ENCODE peak calls at places on chromosomes 6 and 20, in ten cellular contexts. One of them, this sample, is unnamed.
A peak's percentile ranks its signal among the peaks of the same experiment; 100 is the strongest.

GRCh38 chr20:50170549-50171220 is 17.2 kb upstream of the PEDS1 start:
- DNase-seq in stomach: no peak
- DNase-seq in left ventricle myocardium inferior: no peak
- DNase-seq in prostate gland: no peak
- DNase-seq in cardiac muscle cell: no peak
- DNase-seq in heart left ventricle: no peak
- DNase-seq in iPS DF 6.9: no peak
- DNase-seq in keratinocyte: no peak
- DNase-seq in tibial nerve: no peak
- DNase-seq in NT2/D1: no peak
- DNase-seq in this sample: no peak

GRCh38 chr6:40779399-40779798 is 192.2 kb upstream of the LRFN2 start:
- DNase-seq in stomach: no peak
- DNase-seq in left ventricle myocardium inferior: no peak
- DNase-seq in prostate gland: no peak
- DNase-seq in cardiac muscle cell: no peak
- DNase-seq in heart left ventricle: no peak
- DNase-seq in iPS DF 6.9: no peak
- DNase-seq in keratinocyte: peak; percentile 21
- DNase-seq in tibial nerve: no peak
- DNase-seq in NT2/D1: no peak
- DNase-seq in this sample: no peak

GRCh38 chr20:20744170-20744725 is 31.8 kb upstream of the RALGAPA2 start:
- DNase-seq in stomach: no peak
- DNase-seq in left ventricle myocardium inferior: no peak
- DNase-seq in prostate gland: no peak
- DNase-seq in cardiac muscle cell: no peak
- DNase-seq in heart left ventricle: no peak
- DNase-seq in iPS DF 6.9: no peak
- DNase-seq in keratinocyte: no peak
- DNase-seq in tibial nerve: no peak
- DNase-seq in NT2/D1: no peak
- DNase-seq in this sample: no peak

GRCh38 chr20:23163562-23163961 is 77.4 kb upstream of the CD93 start:
- DNase-seq in stomach: no peak
- DNase-seq in left ventricle myocardium inferior: peak; percentile 5
- DNase-seq in prostate gland: no peak
- DNase-seq in cardiac muscle cell: no peak
- DNase-seq in heart left ventricle: no peak
- DNase-seq in iPS DF 6.9: no peak
- DNase-seq in keratinocyte: no peak
- DNase-seq in tibial nerve: peak; percentile 3
- DNase-seq in NT2/D1: no peak
- DNase-seq in this sample: no peak

GRCh38 chr6:45576648-45577624 is 199.2 kb upstream of the SUPT3H start:
- DNase-seq in stomach: no peak
- DNase-seq in left ventricle myocardium inferior: peak; percentile 72
- DNase-seq in prostate gland: no peak
- DNase-seq in cardiac muscle cell: no peak
- DNase-seq in heart left ventricle: peak; percentile 72
- DNase-seq in iPS DF 6.9: no peak
- DNase-seq in keratinocyte: no peak
- DNase-seq in tibial nerve: no peak
- DNase-seq in NT2/D1: no peak
- DNase-seq in this sample: no peak

GRCh38 chr6:2147737-2148448 is 97.5 kb downstream of the GMDS start:
- DNase-seq in stomach: no peak
- DNase-seq in left ventricle myocardium inferior: no peak
- DNase-seq in prostate gland: no peak
- DNase-seq in cardiac muscle cell: peak; percentile 40
- DNase-seq in heart left ventricle: no peak
- DNase-seq in iPS DF 6.9: no peak
- DNase-seq in keratinocyte: no peak
- DNase-seq in tibial nerve: no peak
- DNase-seq in NT2/D1: no peak
- DNase-seq in this sample: no peak

GRCh38 chr6:109713097-109713496 is 22.0 kb downstream of the FIG4 start:
- DNase-seq in stomach: no peak
- DNase-seq in left ventricle myocardium inferior: no peak
- DNase-seq in prostate gland: no peak
- DNase-seq in cardiac muscle cell: no peak
- DNase-seq in heart left ventricle: no peak
- DNase-seq in iPS DF 6.9: no peak
- DNase-seq in keratinocyte: no peak
- DNase-seq in tibial nerve: no peak
- DNase-seq in NT2/D1: no peak
- DNase-seq in this sample: no peak

GRCh38 chr6:108133594-108134179 is 32.1 kb upstream of the NR2E1 start:
- DNase-seq in stomach: peak; percentile 71
- DNase-seq in left ventricle myocardium inferior: peak; percentile 49
- DNase-seq in prostate gland: peak; percentile 62
- DNase-seq in cardiac muscle cell: peak; percentile 79
- DNase-seq in heart left ventricle: peak; percentile 70
- DNase-seq in iPS DF 6.9: no peak
- DNase-seq in keratinocyte: no peak
- DNase-seq in tibial nerve: no peak
- DNase-seq in NT2/D1: peak; percentile 84
- DNase-seq in this sample: peak; percentile 97

GRCh38 chr6:69953491-69953890 is 87.1 kb downstream of the COL19A1 start:
- DNase-seq in stomach: no peak
- DNase-seq in left ventricle myocardium inferior: no peak
- DNase-seq in prostate gland: no peak
- DNase-seq in cardiac muscle cell: no peak
- DNase-seq in heart left ventricle: no peak
- DNase-seq in iPS DF 6.9: no peak
- DNase-seq in keratinocyte: no peak
- DNase-seq in tibial nerve: no peak
- DNase-seq in NT2/D1: no peak
- DNase-seq in this sample: no peak
- H3K36me3 ChIP-seq in stomach: no peaks in the 10 kb centered on the region
- H3K36me3 ChIP-seq in left ventricle myocardium inferior: no peaks in the 10 kb centered on the region
- H3K36me3 ChIP-seq in prostate gland: no peaks in the 10 kb centered on the region
- H3K36me3 ChIP-seq in cardiac muscle cell: no peaks in the 10 kb centered on the region
- H3K36me3 ChIP-seq in heart left ventricle: no peaks in the 10 kb centered on the region
- H3K36me3 ChIP-seq in iPS DF 6.9: no peaks in the 10 kb centered on the region
- H3K36me3 ChIP-seq in keratinocyte: no peaks in the 10 kb centered on the region
- H3K36me3 ChIP-seq in tibial nerve: no peaks in the 10 kb centered on the region
- H3K36me3 ChIP-seq in NT2/D1: no peaks in the 10 kb centered on the region
- H3K36me3 ChIP-seq in this sample: no peaks in the 10 kb centered on the region

GRCh38 chr20:56222201-56222600 is 26.3 kb upstream of the MC3R start:
- DNase-seq in stomach: no peak
- DNase-seq in left ventricle myocardium inferior: no peak
- DNase-seq in prostate gland: no peak
- DNase-seq in cardiac muscle cell: no peak
- DNase-seq in heart left ventricle: no peak
- DNase-seq in iPS DF 6.9: no peak
- DNase-seq in keratinocyte: no peak
- DNase-seq in tibial nerve: no peak
- DNase-seq in NT2/D1: no peak
- DNase-seq in this sample: no peak

GRCh38 chr20:56222945-56223344 is 25.6 kb upstream of the MC3R start:
- DNase-seq in stomach: no peak
- DNase-seq in left ventricle myocardium inferior: no peak
- DNase-seq in prostate gland: peak; percentile 8
- DNase-seq in cardiac muscle cell: no peak
- DNase-seq in heart left ventricle: no peak
- DNase-seq in iPS DF 6.9: no peak
- DNase-seq in keratinocyte: no peak
- DNase-seq in tibial nerve: no peak
- DNase-seq in NT2/D1: no peak
- DNase-seq in this sample: no peak

GRCh38 chr20:56217820-56218219 is 30.7 kb upstream of the MC3R start:
- DNase-seq in stomach: no peak
- DNase-seq in left ventricle myocardium inferior: no peak
- DNase-seq in prostate gland: no peak
- DNase-seq in cardiac muscle cell: no peak
- DNase-seq in heart left ventricle: no peak
- DNase-seq in iPS DF 6.9: no peak
- DNase-seq in keratinocyte: no peak
- DNase-seq in tibial nerve: no peak
- DNase-seq in NT2/D1: peak; percentile 77
- DNase-seq in this sample: peak; percentile 27

DNA sequence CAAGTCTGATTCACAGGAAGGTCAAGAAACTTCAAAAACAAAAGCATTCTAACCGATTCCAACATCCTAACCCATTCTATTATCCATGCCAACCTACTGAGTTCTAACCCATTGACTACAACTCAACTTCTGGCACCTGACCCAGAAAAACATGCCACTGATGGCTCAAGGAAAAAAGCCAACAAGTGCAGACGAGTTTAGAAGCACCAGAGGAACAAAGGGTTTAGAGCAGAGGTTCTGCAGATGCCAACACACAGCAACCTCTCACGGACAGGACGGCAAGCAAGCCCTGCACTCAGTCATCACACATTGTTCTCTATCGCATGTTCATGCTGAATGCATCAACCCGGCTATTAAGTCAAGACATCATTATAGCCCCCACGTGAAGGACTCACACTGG is 25.2 kb upstream of the MC3R start:
- DNase-seq in stomach: no peak
- DNase-seq in left ventricle myocardium inferior: no peak
- DNase-seq in prostate gland: peak; percentile 40
- DNase-seq in cardiac muscle cell: no peak
- DNase-seq in heart left ventricle: no peak
- DNase-seq in iPS DF 6.9: no peak
- DNase-seq in keratinocyte: no peak
- DNase-seq in tibial nerve: no peak
- DNase-seq in NT2/D1: no peak
- DNase-seq in this sample: no peak
- H3K9me3 ChIP-seq in stomach: peaks cover 7% of the 10 kb centered on the region
- H3K9me3 ChIP-seq in left ventricle myocardium inferior: peaks cover 22% of the 10 kb centered on the region
- H3K9me3 ChIP-seq in prostate gland: no peaks in the 10 kb centered on the region
- H3K9me3 ChIP-seq in cardiac muscle cell: no peaks in the 10 kb centered on the region
- H3K9me3 ChIP-seq in heart left ventricle: peaks cover 7% of the 10 kb centered on the region
- H3K9me3 ChIP-seq in iPS DF 6.9: peaks cover 4% of the 10 kb centered on the region
- H3K9me3 ChIP-seq in keratinocyte: peaks cover 7% of the 10 kb centered on the region
- H3K9me3 ChIP-seq in tibial nerve: no peaks in the 10 kb centered on the region
- H3K9me3 ChIP-seq in NT2/D1: peaks cover 50% of the 10 kb centered on the region
- H3K9me3 ChIP-seq in this sample: no peaks in the 10 kb centered on the region

DNA sequence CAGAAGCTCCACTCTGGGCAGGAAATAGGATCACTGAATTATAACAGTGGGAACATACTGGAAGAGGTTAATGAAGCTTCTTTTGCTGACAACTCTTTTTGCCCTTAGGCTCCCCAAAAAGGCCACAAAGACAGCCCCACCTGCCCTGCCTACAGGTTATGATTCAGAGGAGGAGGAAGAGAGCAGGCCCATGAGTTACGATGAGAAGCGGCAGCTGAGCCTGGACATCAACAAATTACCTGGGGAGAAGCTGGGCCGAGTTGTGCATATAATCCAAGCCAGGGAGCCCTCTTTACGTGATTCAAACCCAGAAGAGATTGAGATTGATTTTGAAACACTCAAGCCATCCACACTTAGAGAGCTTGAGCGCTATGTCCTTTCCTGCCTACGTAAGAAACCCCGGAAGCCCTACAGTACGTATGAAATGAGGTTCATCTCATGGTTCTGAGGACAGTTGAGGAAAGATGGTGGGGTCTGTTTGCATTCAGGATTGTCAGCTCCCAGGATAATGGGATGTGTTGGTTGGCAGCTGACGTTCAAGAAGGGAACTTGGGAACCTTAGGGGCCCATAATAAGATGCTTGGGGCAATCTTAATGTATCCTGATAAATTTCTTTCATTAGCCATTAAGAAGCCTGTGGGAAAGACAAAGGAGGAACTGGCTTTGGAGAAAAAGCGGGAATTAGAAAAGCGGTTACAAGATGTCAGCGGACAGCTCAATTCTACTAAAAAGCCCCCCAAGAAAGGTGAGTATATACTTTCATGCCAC is 11.5 kb downstream of the BRD2 start:
- DNase-seq in stomach: no peak
- DNase-seq in left ventricle myocardium inferior: no peak
- DNase-seq in prostate gland: no peak
- DNase-seq in cardiac muscle cell: no peak
- DNase-seq in heart left ventricle: no peak
- DNase-seq in iPS DF 6.9: no peak
- DNase-seq in keratinocyte: no peak
- DNase-seq in tibial nerve: no peak
- DNase-seq in NT2/D1: no peak
- DNase-seq in this sample: no peak
- H3K36me3 ChIP-seq in stomach: peaks cover 69% of the 10 kb centered on the region
- H3K36me3 ChIP-seq in left ventricle myocardium inferior: peaks cover 72% of the 10 kb centered on the region
- H3K36me3 ChIP-seq in prostate gland: peaks cover 32% of the 10 kb centered on the region
- H3K36me3 ChIP-seq in cardiac muscle cell: peaks cover 70% of the 10 kb centered on the region
- H3K36me3 ChIP-seq in heart left ventricle: peaks cover 76% of the 10 kb centered on the region
- H3K36me3 ChIP-seq in iPS DF 6.9: peaks cover 51% of the 10 kb centered on the region
- H3K36me3 ChIP-seq in keratinocyte: peaks cover 46% of the 10 kb centered on the region
- H3K36me3 ChIP-seq in tibial nerve: peaks cover 9% of the 10 kb centered on the region
- H3K36me3 ChIP-seq in NT2/D1: peaks cover 70% of the 10 kb centered on the region
- H3K36me3 ChIP-seq in this sample: peaks cover 47% of the 10 kb centered on the region

GRCh38 chr6:157017022-157017421 is 239.8 kb downstream of the ARID1B start:
- DNase-seq in stomach: no peak
- DNase-seq in left ventricle myocardium inferior: no peak
- DNase-seq in prostate gland: no peak
- DNase-seq in cardiac muscle cell: no peak
- DNase-seq in heart left ventricle: no peak
- DNase-seq in iPS DF 6.9: no peak
- DNase-seq in keratinocyte: no peak
- DNase-seq in tibial nerve: no peak
- DNase-seq in NT2/D1: no peak
- DNase-seq in this sample: no peak

GRCh38 chr6:157019115-157019628 is 242.0 kb downstream of the ARID1B start:
- DNase-seq in stomach: no peak
- DNase-seq in left ventricle myocardium inferior: no peak
- DNase-seq in prostate gland: no peak
- DNase-seq in cardiac muscle cell: no peak
- DNase-seq in heart left ventricle: no peak
- DNase-seq in iPS DF 6.9: no peak
- DNase-seq in keratinocyte: no peak
- DNase-seq in tibial nerve: no peak
- DNase-seq in NT2/D1: no peak
- DNase-seq in this sample: peak; percentile 49

GRCh38 chr6:157020398-157021266 is 243.5 kb downstream of the ARID1B start:
- DNase-seq in stomach: no peak
- DNase-seq in left ventricle myocardium inferior: peak; percentile 66
- DNase-seq in prostate gland: peak; percentile 39
- DNase-seq in cardiac muscle cell: peak; percentile 74
- DNase-seq in heart left ventricle: no peak
- DNase-seq in iPS DF 6.9: no peak
- DNase-seq in keratinocyte: no peak
- DNase-seq in tibial nerve: peak; percentile 52
- DNase-seq in NT2/D1: peak; percentile 33
- DNase-seq in this sample: peak; percentile 84

GRCh38 chr6:157019733-157020132 is 242.6 kb downstream of the ARID1B start:
- DNase-seq in stomach: no peak
- DNase-seq in left ventricle myocardium inferior: no peak
- DNase-seq in prostate gland: no peak
- DNase-seq in cardiac muscle cell: peak; percentile 35
- DNase-seq in heart left ventricle: no peak
- DNase-seq in iPS DF 6.9: no peak
- DNase-seq in keratinocyte: no peak
- DNase-seq in tibial nerve: no peak
- DNase-seq in NT2/D1: no peak
- DNase-seq in this sample: no peak

DNA sequence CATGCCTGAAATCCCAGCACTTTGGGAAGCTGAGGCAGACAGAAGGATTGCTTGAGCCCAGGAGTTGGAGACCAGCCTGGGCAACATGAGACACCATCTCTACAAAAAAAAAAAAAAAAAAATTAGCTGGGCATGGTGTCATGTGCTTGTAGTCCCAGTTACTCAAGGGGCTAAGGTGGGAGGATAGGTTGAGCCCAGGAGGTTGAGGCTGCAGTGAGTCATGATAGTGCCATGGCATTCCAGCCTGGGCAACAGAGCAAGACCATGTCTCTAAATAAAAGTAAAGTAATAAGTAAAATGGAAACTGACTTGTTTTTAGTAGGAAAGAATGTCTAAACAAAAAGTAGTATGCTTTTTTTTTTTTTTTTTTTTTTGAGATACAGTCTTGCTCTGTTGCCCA is 240.7 kb downstream of the ARID1B start:
- DNase-seq in stomach: no peak
- DNase-seq in left ventricle myocardium inferior: no peak
- DNase-seq in prostate gland: no peak
- DNase-seq in cardiac muscle cell: peak; percentile 18
- DNase-seq in heart left ventricle: no peak
- DNase-seq in iPS DF 6.9: no peak
- DNase-seq in keratinocyte: no peak
- DNase-seq in tibial nerve: no peak
- DNase-seq in NT2/D1: no peak
- DNase-seq in this sample: no peak
- H3K9me3 ChIP-seq in stomach: no peaks in the 10 kb centered on the region
- H3K9me3 ChIP-seq in left ventricle myocardium inferior: no peaks in the 10 kb centered on the region
- H3K9me3 ChIP-seq in prostate gland: no peaks in the 10 kb centered on the region
- H3K9me3 ChIP-seq in cardiac muscle cell: no peaks in the 10 kb centered on the region
- H3K9me3 ChIP-seq in heart left ventricle: no peaks in the 10 kb centered on the region
- H3K9me3 ChIP-seq in iPS DF 6.9: no peaks in the 10 kb centered on the region
- H3K9me3 ChIP-seq in keratinocyte: no peaks in the 10 kb centered on the region
- H3K9me3 ChIP-seq in tibial nerve: no peaks in the 10 kb centered on the region
- H3K9me3 ChIP-seq in NT2/D1: no peaks in the 10 kb centered on the region
- H3K9me3 ChIP-seq in this sample: no peaks in the 10 kb centered on the region

This sample was measured in neural progenitor cell.